ENCODE peak calls at places on chromosome 3, in six cellular contexts. One of them, this sample, is unnamed.

GRCh38 chr3:107756649-107757048 is 233.9 kb downstream of the BBX start:
- DNase-seq in activated CD8-positive, alpha-beta memory T cell treated with anti-CD3 and anti-CD28 coated beads for 4 hours: no peak
- DNase-seq in skeletal muscle cell: no peak
- DNase-seq in HL-60: no peak
- DNase-seq in stimulated activated CD4-positive, alpha-beta T cell treated with anti-CD3 and anti-CD28 coated beads, Interleukin-12 subunit alpha, Interleukin-12 subunit beta, amount 100 ng/mL, for 4 hours: no peak
- DNase-seq in foreskin fibroblast: no peak
- DNase-seq in this sample: no peak

GRCh38 chr3:76551739-76552138 is 488.2 kb upstream of the ROBO2 start:
- DNase-seq in HL-60: no peak
- DNase-seq in skeletal muscle cell: no peak
- DNase-seq in activated CD8-positive, alpha-beta memory T cell treated with anti-CD3 and anti-CD28 coated beads for 4 hours: no peak
- DNase-seq in stimulated activated CD4-positive, alpha-beta T cell treated with anti-CD3 and anti-CD28 coated beads, Interleukin-12 subunit alpha, Interleukin-12 subunit beta, amount 100 ng/mL, for 4 hours: no peak
- DNase-seq in foreskin fibroblast: no peak
- DNase-seq in this sample: no peak

GRCh38 chr3:195697582-195698324 is 23.0 kb upstream of the MUC20 start:
- DNase-seq in foreskin fibroblast: peak
- DNase-seq in HL-60: no peak
- DNase-seq in skeletal muscle cell: peak
- DNase-seq in activated CD8-positive, alpha-beta memory T cell treated with anti-CD3 and anti-CD28 coated beads for 4 hours: no peak
- DNase-seq in stimulated activated CD4-positive, alpha-beta T cell treated with anti-CD3 and anti-CD28 coated beads, Interleukin-12 subunit alpha, Interleukin-12 subunit beta, amount 100 ng/mL, for 4 hours: no peak
- DNase-seq in this sample: no peak

GRCh38 chr3:129281726-129282125 is 3.1 kb downstream of the HMCES start:
- DNase-seq in foreskin fibroblast: no peak
- DNase-seq in stimulated activated CD4-positive, alpha-beta T cell treated with anti-CD3 and anti-CD28 coated beads, Interleukin-12 subunit alpha, Interleukin-12 subunit beta, amount 100 ng/mL, for 4 hours: no peak
- DNase-seq in skeletal muscle cell: no peak
- DNase-seq in activated CD8-positive, alpha-beta memory T cell treated with anti-CD3 and anti-CD28 coated beads for 4 hours: no peak
- DNase-seq in HL-60: no peak
- DNase-seq in this sample: no peak

GRCh38 chr3:71168961-71169411 is 414.5 kb downstream of the FOXP1 start:
- DNase-seq in HL-60: no peak
- DNase-seq in stimulated activated CD4-positive, alpha-beta T cell treated with anti-CD3 and anti-CD28 coated beads, Interleukin-12 subunit alpha, Interleukin-12 subunit beta, amount 100 ng/mL, for 4 hours: no peak
- DNase-seq in foreskin fibroblast: no peak
- DNase-seq in activated CD8-positive, alpha-beta memory T cell treated with anti-CD3 and anti-CD28 coated beads for 4 hours: no peak
- DNase-seq in skeletal muscle cell: no peak
- DNase-seq in this sample: no peak

GRCh38 chr3:158337007-158337608 is 227.2 kb downstream of the RSRC1 start:
- DNase-seq in activated CD8-positive, alpha-beta memory T cell treated with anti-CD3 and anti-CD28 coated beads for 4 hours: no peak
- DNase-seq in skeletal muscle cell: no peak
- DNase-seq in stimulated activated CD4-positive, alpha-beta T cell treated with anti-CD3 and anti-CD28 coated beads, Interleukin-12 subunit alpha, Interleukin-12 subunit beta, amount 100 ng/mL, for 4 hours: no peak
- DNase-seq in foreskin fibroblast: no peak
- DNase-seq in HL-60: no peak
- DNase-seq in this sample: no peak

GRCh38 chr3:128805771-128806170 is 73.6 kb upstream of the ACAD9 start:
- DNase-seq in stimulated activated CD4-positive, alpha-beta T cell treated with anti-CD3 and anti-CD28 coated beads, Interleukin-12 subunit alpha, Interleukin-12 subunit beta, amount 100 ng/mL, for 4 hours: no peak
- DNase-seq in activated CD8-positive, alpha-beta memory T cell treated with anti-CD3 and anti-CD28 coated beads for 4 hours: no peak
- DNase-seq in HL-60: peak
- DNase-seq in skeletal muscle cell: no peak
- DNase-seq in foreskin fibroblast: peak
- DNase-seq in this sample: no peak

GRCh38 chr3:14510838-14511622 is 29.1 kb downstream of the GRIP2 start:
- DNase-seq in HL-60: no peak
- DNase-seq in skeletal muscle cell: no peak
- DNase-seq in stimulated activated CD4-positive, alpha-beta T cell treated with anti-CD3 and anti-CD28 coated beads, Interleukin-12 subunit alpha, Interleukin-12 subunit beta, amount 100 ng/mL, for 4 hours: no peak
- DNase-seq in foreskin fibroblast: no peak
- DNase-seq in activated CD8-positive, alpha-beta memory T cell treated with anti-CD3 and anti-CD28 coated beads for 4 hours: no peak
- DNase-seq in this sample: no peak

GRCh38 chr3:152236741-152237140 is 32.0 kb upstream of the MBNL1 start:
- DNase-seq in foreskin fibroblast: peak
- DNase-seq in stimulated activated CD4-positive, alpha-beta T cell treated with anti-CD3 and anti-CD28 coated beads, Interleukin-12 subunit alpha, Interleukin-12 subunit beta, amount 100 ng/mL, for 4 hours: no peak
- DNase-seq in activated CD8-positive, alpha-beta memory T cell treated with anti-CD3 and anti-CD28 coated beads for 4 hours: no peak
- DNase-seq in HL-60: no peak
- DNase-seq in skeletal muscle cell: no peak
- DNase-seq in this sample: no peak